ENCODE peak calls at places on chromosomes 16 and 17, in eight cellular contexts. Q is kidney tubule cell; L is ACHN; B is RCC 7860; O is HT1080; W is hepatic stellate cell; Y is neural progenitor cell; R is CD4-positive, CD25-positive, alpha-beta regulatory T cell. U is an unnamed sample.

GRCh38 chr17:82734987-82735866 is at the start of gene FN3K:
- DNase-seq in B (no peak), R (no peak), L (peak), W (peak), Y (peak), O (no peak), Q (peak), U (peak)

GRCh38 chr17:77392376-77393273 is 251.9 kb downstream of the SEC14L1 start:
- DNase-seq in W (no peak), Q (peak), R (no peak), B (peak), O (no peak), L (no peak), Y (peak), U (no peak)

GRCh38 chr17:79940381-79941087 is 95.1 kb downstream of the TBC1D16 start:
- DNase-seq in W (no peak), O (no peak), L (no peak), R (no peak), Y (no peak), Q (no peak), B (no peak), U (no peak)

GRCh38 chr16:68629315-68629900 is 15.7 kb upstream of the CDH3 start:
- DNase-seq in Y (no peak), W (no peak), B (no peak), R (no peak), L (no peak), Q (no peak), O (no peak), U (no peak)

GRCh38 chr17:66549312-66549705 is 246.9 kb downstream of the PRKCA start:
- DNase-seq in O (no peak), Q (peak), Y (no peak), B (peak), R (no peak), L (peak), W (peak), U (peak)

GRCh38 chr17:78174332-78174869 is 6.0 kb downstream of the SYNGR2 start:
- DNase-seq in L (no peak), W (no peak), B (no peak), Q (peak), O (no peak), Y (no peak), R (no peak), U (peak)

GRCh38 chr17:19583871-19584270 is 50.2 kb downstream of the SLC47A1 start:
- DNase-seq in W (no peak), R (no peak), Q (no peak), O (no peak), B (no peak), Y (no peak), L (no peak), U (no peak)

GRCh38 chr17:44213403-44214229 is 5.9 kb downstream of the UBTF start:
- DNase-seq in Q (no peak), Y (no peak), W (no peak), R (no peak), B (no peak), L (no peak), O (no peak), U (no peak)

GRCh38 chr17:39186481-39187002 is 10.9 kb downstream of the CACNB1 start:
- DNase-seq in B (no peak), O (no peak), Y (no peak), R (no peak), L (no peak), Q (no peak), W (no peak), U (no peak)

GRCh38 chr17:81858967-81859905 is 1.1 kb downstream of the P4HB start:
- DNase-seq in B (no peak), L (peak), R (no peak), Q (no peak), W (no peak), Y (no peak), O (no peak), U (no peak)

GRCh38 chr17:79576333-79576732 is 34.5 kb downstream of the RBFOX3 start:
- DNase-seq in W (no peak), L (no peak), O (no peak), R (no peak), B (no peak), Q (no peak), Y (no peak), U (no peak)